ENCODE peak calls at places on chromosomes 7 and 10, in four cellular contexts. S, L, F and Z are unnamed samples.

GRCh38 chr10:52747680-52748079 is 24.9 kb downstream of the MBL2 start:
- DNase-seq in S (no peak), L (no peak), F (no peak), Z (no peak)

GRCh38 chr7:142788303-142789286 is 17.8 kb downstream of the PRSS2 start:
- DNase-seq in S (no peak), L (no peak), F (no peak), Z (no peak)

GRCh38 chr10:129670124-129670523 is 203.1 kb downstream of the MGMT start:
- DNase-seq in S (no peak), L (no peak), F (no peak), Z (no peak)

GRCh38 chr7:46492460-46492859 is 571.4 kb upstream of the IGFBP3 start:
- DNase-seq in S (no peak), L (no peak), F (no peak), Z (no peak)

GRCh38 chr7:289756-290553 is at the start of gene FOXL3:
- DNase-seq in S (peak), L (peak), F (no peak), Z (no peak)

GRCh38 chr10:30862486-30862885 is 169.2 kb downstream of the ZNF438 start:
- DNase-seq in S (no peak), L (no peak), F (no peak), Z (no peak)

GRCh38 chr10:132421377-132422168 is 24.6 kb downstream of the PWWP2B start:
- DNase-seq in S (peak), L (no peak), F (no peak), Z (peak)

GRCh38 chr10:86684305-86684704 is 16.0 kb downstream of the LDB3 start:
- DNase-seq in S (peak), L (no peak), F (no peak), Z (peak)

GRCh38 chr7:47478926-47479791 is 102.8 kb downstream of the TNS3 start:
- DNase-seq in S (no peak), L (no peak), F (no peak), Z (no peak)

GRCh38 chr7:26508481-26508880 is 216.8 kb downstream of the SNX10 start:
- DNase-seq in S (no peak), L (no peak), F (no peak), Z (no peak)

GRCh38 chr7:26965724-26966123 is 101.3 kb upstream of the SKAP2 start:
- DNase-seq in S (no peak), L (no peak), F (no peak), Z (no peak)

GRCh38 chr10:60618861-60619260 is 159.4 kb upstream of the CDK1 start:
- DNase-seq in S (no peak), L (no peak), F (no peak), Z (no peak)

GRCh38 chr7:136947347-136947746 is 78.9 kb downstream of the CHRM2 start:
- DNase-seq in S (no peak), L (no peak), F (peak), Z (no peak)

GRCh38 chr7:2120251-2120660 is 112.5 kb downstream of the MAD1L1 start:
- DNase-seq in S (no peak), L (no peak), F (no peak), Z (peak)

GRCh38 chr7:3912291-3912690 is 611.2 kb downstream of the SDK1 start:
- DNase-seq in S (no peak), L (no peak), F (no peak), Z (no peak)

GRCh38 chr10:5876181-5876768 is 13.4 kb downstream of the ANKRD16 start:
- DNase-seq in S (no peak), L (no peak), F (no peak), Z (no peak)

GRCh38 chr7:47516386-47516785 is 65.5 kb downstream of the TNS3 start:
- DNase-seq in S (no peak), L (no peak), F (no peak), Z (no peak)

GRCh38 chr10:32256613-32257437 is 90.1 kb downstream of the EPC1 start:
- DNase-seq in S (peak), L (no peak), F (peak), Z (peak)

GRCh38 chr7:21603972-21604749 is 61.3 kb downstream of the DNAH11 start:
- DNase-seq in S (no peak), L (no peak), F (no peak), Z (no peak)

GRCh38 chr10:57015187-57015586 is 654.1 kb upstream of the ZWINT start:
- DNase-seq in S (no peak), L (no peak), F (no peak), Z (no peak)

GRCh38 chr7:12770227-12770975 is 83.0 kb downstream of the ARL4A start:
- DNase-seq in S (no peak), L (no peak), F (peak), Z (no peak)

GRCh38 chr10:79392020-79392398 is 44.7 kb downstream of the PPIF start:
- DNase-seq in S (no peak), L (peak), F (no peak), Z (no peak)

GRCh38 chr10:7408003-7408493 is 2.8 kb downstream of the SFMBT2 start:
- DNase-seq in S (peak), L (no peak), F (peak), Z (peak)

GRCh38 chr7:105611856-105612775 is 30.8 kb upstream of the EFCAB10 start:
- DNase-seq in S (peak), L (no peak), F (no peak), Z (no peak)

GRCh38 chr10:6072215-6072941 is 10.2 kb upstream of the IL2RA start:
- DNase-seq in S (no peak), L (no peak), F (no peak), Z (no peak)

GRCh38 chr7:95687759-95688343 is 84.5 kb upstream of the DYNC1I1 start:
- DNase-seq in S (no peak), L (no peak), F (peak), Z (peak)

GRCh38 chr7:117088623-117089199 is 135.4 kb downstream of the ST7 start:
- DNase-seq in S (no peak), L (no peak), F (no peak), Z (no peak)

GRCh38 chr10:131620314-131620713 is 280.5 kb upstream of the PPP2R2D start:
- DNase-seq in S (no peak), L (no peak), F (no peak), Z (no peak)

GRCh38 chr10:10007972-10008371 is 1009.7 kb upstream of the CELF2 start:
- DNase-seq in S (no peak), L (no peak), F (no peak), Z (no peak)

GRCh38 chr10:50619882-50620281 is 3.9 kb downstream of the SGMS1 start:
- DNase-seq in S (no peak), L (no peak), F (no peak), Z (no peak)

GRCh38 chr10:50620899-50621298 is 2.9 kb downstream of the SGMS1 start:
- DNase-seq in S (no peak), L (no peak), F (no peak), Z (no peak)

GRCh38 chr10:50623299-50624153 is at the start of gene SGMS1:
- DNase-seq in S (peak), L (peak), F (peak), Z (peak)

GRCh38 chr10:50622497-50623298 is 1.1 kb downstream of the SGMS1 start:
- DNase-seq in S (peak), L (peak), F (peak), Z (peak)

DNA sequence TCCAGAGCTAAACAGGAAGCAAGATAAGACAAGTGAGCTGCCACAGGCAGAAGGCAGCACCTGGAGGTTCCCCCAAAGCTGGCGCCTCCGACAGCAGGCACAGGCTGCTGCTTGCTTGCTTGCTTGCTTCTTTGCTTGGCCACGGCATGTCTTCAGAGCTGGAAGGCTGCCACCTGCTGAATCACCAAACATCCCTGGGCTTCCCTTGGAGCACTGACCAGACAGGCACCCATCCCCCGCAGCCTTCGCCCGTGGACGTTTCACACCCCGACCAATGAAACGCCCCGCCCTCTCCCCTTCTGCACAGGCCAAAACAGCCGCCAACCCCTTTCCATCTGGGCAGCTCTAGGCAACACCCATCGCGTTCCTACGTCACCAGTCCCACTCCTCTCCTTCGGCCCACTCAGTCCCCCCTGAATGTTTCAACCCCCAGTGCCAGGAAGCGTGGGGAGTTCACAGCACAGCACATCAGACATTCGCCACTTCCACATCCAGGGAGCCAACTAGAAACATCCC is 1.7 kb downstream of the SGMS1 start:
- DNase-seq in S (peak), L (peak), F (peak), Z (peak)
- TF ChIP-seq POLR2A in S (no peak), L (no peak), F (no peak), Z (peak)

DNA sequence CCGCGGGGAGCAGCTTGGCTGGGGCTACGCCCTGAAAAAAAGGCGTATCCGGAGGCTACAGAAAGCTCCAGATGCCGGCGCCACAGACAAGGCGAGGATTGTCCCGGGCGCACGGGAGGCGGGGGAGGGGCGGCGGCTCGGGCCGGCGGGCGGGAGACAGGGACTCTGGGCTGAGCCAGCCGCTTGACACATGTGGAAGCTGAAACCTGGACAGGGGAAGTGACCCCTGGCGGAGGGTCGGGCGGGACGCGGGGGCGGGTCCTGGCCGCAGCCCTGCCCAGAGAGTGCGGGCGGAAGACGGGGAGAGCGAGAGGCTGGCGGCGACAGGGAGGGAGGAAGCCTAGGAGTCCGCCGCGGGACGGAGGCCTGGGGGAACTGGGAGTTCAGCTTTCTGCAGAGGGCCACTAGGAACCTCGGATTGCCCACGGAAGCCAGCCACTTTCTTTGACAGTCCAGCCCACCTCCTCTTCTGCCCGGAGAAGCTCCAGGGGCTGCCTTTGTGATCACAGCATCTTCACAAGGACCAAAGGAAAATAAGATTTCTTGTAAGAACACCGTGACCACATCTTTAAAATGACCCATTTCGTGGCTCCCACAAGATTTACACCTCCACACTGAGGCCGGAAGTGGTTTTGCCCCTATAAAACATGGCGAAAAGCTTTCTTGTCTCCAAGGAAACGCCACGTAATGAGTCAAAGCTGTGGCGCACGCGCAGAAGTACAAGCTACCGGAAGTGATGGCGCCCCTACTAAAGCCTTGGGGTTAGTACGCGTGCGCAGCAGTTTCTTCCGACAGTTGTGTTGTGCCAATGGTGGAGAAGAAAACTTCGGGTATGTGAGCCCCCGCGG is at the start of the genes PLOD3 and ZNHIT1:
- DNase-seq in S (peak), L (peak), F (peak), Z (peak)
- TF ChIP-seq POLR2A in S (peak), L (no peak), F (peak), Z (peak)

DNA sequence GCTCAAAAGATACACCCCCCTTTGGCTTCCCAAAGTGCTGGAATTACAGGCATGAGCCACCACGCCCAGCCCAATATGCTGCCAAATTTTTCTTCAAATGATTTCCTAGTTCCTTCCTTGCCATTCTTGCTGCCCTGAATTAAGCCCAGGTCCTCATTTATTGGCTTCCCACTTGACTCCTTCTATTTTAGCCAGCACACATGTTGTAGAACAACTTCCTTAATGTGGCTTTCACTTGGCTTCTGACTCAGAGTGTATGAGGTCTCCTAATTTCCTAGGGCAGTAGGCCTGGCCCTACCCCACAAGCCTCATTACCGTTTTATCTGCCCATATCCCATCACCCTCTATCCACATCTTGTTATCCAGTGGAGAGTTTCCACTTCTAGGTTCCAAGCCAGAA is 21.8 kb upstream of the HIPK2 start:
- DNase-seq in S (no peak), L (no peak), F (peak), Z (no peak)
- TF ChIP-seq POLR2A in S (no peak), L (no peak), F (no peak), Z (no peak)

GRCh38 chr7:127588019-127588696 is at the start of gene ARF5:
- DNase-seq in S (peak), L (peak), F (peak), Z (peak)
- TF ChIP-seq POLR2A in S (peak), L (no peak), F (peak), Z (peak)

DNA sequence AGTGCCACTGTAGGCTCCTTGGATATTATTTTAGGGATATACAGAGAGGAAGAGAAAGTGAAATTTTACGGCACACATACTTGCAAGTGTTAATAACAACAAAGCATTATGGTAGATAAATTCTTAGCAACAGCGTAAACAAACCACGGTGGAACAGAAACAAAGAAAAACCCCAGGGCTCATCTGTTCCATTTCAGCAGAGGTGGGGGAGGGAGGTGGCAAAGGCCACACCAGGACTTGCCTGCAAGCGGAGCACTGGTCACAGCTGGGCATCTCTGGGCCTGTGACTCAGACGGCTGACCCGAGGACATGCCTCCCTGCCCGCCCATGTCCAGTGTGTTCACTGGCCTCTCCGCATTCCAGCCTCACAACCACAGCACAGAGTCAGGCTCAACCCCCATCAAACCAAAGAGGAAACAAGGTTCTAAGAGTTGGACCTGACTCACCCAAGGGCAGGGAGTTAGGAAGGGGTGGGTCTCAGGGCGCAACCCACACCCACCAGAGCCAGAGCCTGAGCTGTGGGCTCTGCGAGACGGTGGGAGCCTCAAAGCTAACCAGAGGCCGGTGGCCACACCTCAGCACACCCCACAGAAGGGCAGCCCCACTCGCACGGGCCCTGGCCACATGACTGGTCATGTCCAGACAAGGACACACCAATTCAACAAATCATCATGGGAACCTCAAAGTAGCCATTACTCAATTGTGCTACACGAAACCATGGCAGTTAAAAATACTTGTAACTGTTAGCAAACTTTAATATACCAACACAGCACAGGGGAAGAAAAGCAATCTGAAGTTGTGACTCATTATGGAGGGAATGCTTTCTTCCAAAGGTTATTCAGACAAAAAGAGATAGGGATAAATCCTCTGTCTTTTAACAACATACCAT is 10.7 kb downstream of the ESYT2 start:
- DNase-seq in S (peak), L (peak), F (peak), Z (peak)
- TF ChIP-seq POLR2A in S (peak), L (no peak), F (peak), Z (peak)

GRCh38 chr7:5428470-5429252 is 5.0 kb upstream of the TNRC18 start:
- DNase-seq in S (peak), L (peak), F (peak), Z (peak)
- TF ChIP-seq POLR2A in S (no peak), L (no peak), F (no peak), Z (peak)

GRCh38 chr7:5045558-5046396 is at the start of gene RBAK:
- DNase-seq in S (peak), L (peak), F (peak), Z (peak)
- TF ChIP-seq POLR2A in S (no peak), L (no peak), F (peak), Z (peak)

GRCh38 chr7:44969049-44969700 is 9.6 kb downstream of the MYO1G start:
- DNase-seq in S (peak), L (no peak), F (no peak), Z (no peak)

GRCh38 chr7:44971991-44972441 is 6.8 kb downstream of the MYO1G start:
- DNase-seq in S (peak), L (no peak), F (no peak), Z (no peak)

GRCh38 chr7:44969701-44970494 is 8.9 kb downstream of the MYO1G start:
- DNase-seq in S (peak), L (no peak), F (no peak), Z (no peak)

GRCh38 chr7:44971188-44971907 is 7.5 kb downstream of the MYO1G start:
- DNase-seq in S (peak), L (no peak), F (no peak), Z (no peak)

GRCh38 chr7:44970521-44971051 is 8.2 kb downstream of the MYO1G start:
- DNase-seq in S (peak), L (no peak), F (no peak), Z (no peak)
- TF ChIP-seq POLR2A in S (no peak), L (no peak), F (no peak), Z (no peak)